ENCODE peak calls at places on chromosomes 3 and 15, in nine cellular contexts. I, H, S, U, Q, D, A, R and W are unnamed samples.

GRCh38 chr3:25885544-25885943 is 95.7 kb downstream of the OXSM start:
- DNase-seq in D (no peak), H (peak; percentile 20), Q (no peak), U (no peak), S (peak; percentile 91), A (no peak), R (no peak), I (no peak), W (no peak)

GRCh38 chr3:121942116-121942786 is 48.0 kb downstream of the SLC15A2 start:
- DNase-seq in I (no peak), Q (no peak), R (no peak), D (no peak), H (peak; percentile 21), S (peak; percentile 51), A (no peak), U (no peak), W (no peak)

GRCh38 chr3:127197300-127198150 is 4.6 kb downstream of the PRR23E start:
- DNase-seq in A (no peak), I (no peak), S (no peak), U (no peak), H (no peak), R (no peak), Q (no peak), D (no peak), W (no peak)

GRCh38 chr15:62691008-62691407 is 351.5 kb upstream of the TPM1 start:
- DNase-seq in S (no peak), R (no peak), I (no peak), U (no peak), Q (no peak), D (no peak), H (no peak), A (no peak), W (no peak)

GRCh38 chr3:142027295-142027694 is 122.0 kb downstream of the TFDP2 start:
- DNase-seq in R (no peak), Q (no peak), H (peak; percentile 16), A (no peak), U (no peak), I (no peak), S (no peak), D (no peak), W (no peak)

GRCh38 chr15:30059771-30060170 is 23.0 kb upstream of the GOLGA8J start:
- DNase-seq in I (no peak), R (no peak), D (no peak), A (no peak), H (no peak), U (no peak), Q (no peak), S (no peak), W (no peak)

GRCh38 chr3:156290917-156291268 is 170.5 kb downstream of the KCNAB1 start:
- DNase-seq in U (peak; percentile 73), Q (no peak), R (no peak), S (no peak), H (no peak), D (no peak), A (no peak), I (no peak), W (no peak)

GRCh38 chr3:52167240-52167639 is 13.0 kb upstream of the POC1A start:
- DNase-seq in H (no peak), R (no peak), U (no peak), I (no peak), A (no peak), S (no peak), D (no peak), Q (no peak), W (no peak)

GRCh38 chr15:39254181-39254580 is 326.7 kb upstream of the THBS1 start:
- DNase-seq in I (no peak), D (no peak), U (no peak), S (no peak), H (no peak), A (no peak), R (no peak), Q (no peak), W (no peak)